ENCODE peak calls at places on chromosomes 2 and 18, in four cellular contexts. P is CD8-positive, alpha-beta T cell; F is AG04450; L is astrocyte. S is an unnamed sample.
A peak's percentile ranks its signal among the peaks of the same experiment; 100 is the strongest.

GRCh38 chr18:75656035-75656434 is 228.5 kb upstream of the SMIM21 start:
- DNase-seq in P (no peak), F (no peak), L (no peak), S (no peak)

GRCh38 chr2:54620948-54621347 is 102.5 kb upstream of the EML6 start:
- DNase-seq in P (no peak), F (no peak), L (no peak), S (no peak)

GRCh38 chr18:64539852-64540251 is 391.0 kb upstream of the LINC00305 start:
- DNase-seq in P (no peak), F (no peak), L (peak; percentile 0), S (no peak)

GRCh38 chr2:107585851-107586250 is 240.8 kb upstream of the RGPD4 start:
- DNase-seq in P (no peak), F (no peak), L (peak; percentile 55), S (no peak)

GRCh38 chr2:15599994-15600393 is 8.3 kb downstream of the DDX1 start:
- DNase-seq in P (no peak), F (no peak), L (no peak), S (no peak)

GRCh38 chr2:95303191-95303914 is 6.2 kb downstream of the KCNIP3 start:
- DNase-seq in P (no peak), F (no peak), L (no peak), S (no peak)

GRCh38 chr2:109238580-109238979 is 109.6 kb downstream of the SH3RF3 start:
- DNase-seq in P (peak; percentile 34), F (peak; percentile 74), L (peak; percentile 57), S (no peak)

GRCh38 chr18:12287131-12287681 is 20.8 kb upstream of the TUBB6 start:
- DNase-seq in P (no peak), F (no peak), L (no peak), S (no peak)

GRCh38 chr2:69605332-69605731 is 38.2 kb downstream of the AAK1 start:
- DNase-seq in P (no peak), F (no peak), L (no peak), S (no peak)

GRCh38 chr2:75003276-75003675 is 44.8 kb downstream of the POLE4 start:
- DNase-seq in P (no peak), F (no peak), L (peak; percentile 7), S (no peak)

GRCh38 chr18:22974707-22975106 is 41.6 kb downstream of the RBBP8 start:
- DNase-seq in P (no peak), F (no peak), L (no peak), S (peak; percentile 80)

GRCh38 chr2:41877114-41877513 is 170.7 kb upstream of the PKDCC start:
- DNase-seq in P (no peak), F (no peak), L (no peak), S (no peak)
- TF ChIP-seq CTCF in P (no peak), F (no peak), L (no peak), S (no peak)

GRCh38 chr18:54948350-54948837 is 10.9 kb downstream of the CCDC68 start:
- DNase-seq in P (no peak), F (no peak), L (no peak), S (no peak)

GRCh38 chr18:54942569-54942968 is 16.7 kb downstream of the CCDC68 start:
- DNase-seq in P (no peak), F (no peak), L (no peak), S (no peak)

GRCh38 chr18:54947115-54947514 is 12.1 kb downstream of the CCDC68 start:
- DNase-seq in P (no peak), F (no peak), L (no peak), S (no peak)

GRCh38 chr18:54946149-54946581 is 13.1 kb downstream of the CCDC68 start:
- DNase-seq in P (no peak), F (no peak), L (peak; percentile 26), S (no peak)

GRCh38 chr18:54945726-54946125 is 13.5 kb downstream of the CCDC68 start:
- DNase-seq in P (no peak), F (no peak), L (no peak), S (no peak)
- H3K4me3 ChIP-seq in P (peak overlapping the region; percentile 70), F (peak overlapping the region; percentile 60), L (no peak overlapping the region), S (no peak overlapping the region)

DNA sequence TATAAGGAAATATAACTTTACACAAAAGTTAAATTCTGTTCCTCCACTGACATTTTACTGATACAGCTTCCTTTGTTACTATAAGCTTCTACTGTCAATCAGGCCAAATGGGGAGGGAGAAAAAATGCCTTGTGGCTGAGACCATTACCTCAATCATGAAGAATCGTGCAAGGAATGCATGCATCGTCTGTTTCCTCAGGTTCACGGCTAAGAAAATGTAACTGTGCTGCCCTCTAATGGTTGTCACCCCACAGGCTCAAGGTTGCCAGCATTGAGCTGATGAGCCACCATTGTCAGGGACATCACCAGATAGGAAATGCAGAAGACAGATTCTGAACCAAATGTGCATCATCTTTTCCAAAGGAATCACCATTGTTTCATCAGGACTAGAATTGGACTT is 426.9 kb downstream of the CDH2 start:
- DNase-seq in P (no peak), F (no peak), L (peak; percentile 86), S (peak; percentile 68)
- TF ChIP-seq CTCF in P (no peak), F (peak; percentile 26), L (peak; percentile 92), S (peak; percentile 91)

GRCh38 chr2:119638891-119639539 is 40.0 kb upstream of the TMEM177 start:
- DNase-seq in P (no peak), F (no peak), L (peak; percentile 37), S (no peak)

GRCh38 chr2:119645173-119645846 is 33.7 kb upstream of the TMEM177 start:
- DNase-seq in P (no peak), F (no peak), L (peak; percentile 86), S (no peak)

GRCh38 chr2:119644186-119644585 is 34.8 kb upstream of the TMEM177 start:
- DNase-seq in P (no peak), F (no peak), L (peak; percentile 58), S (no peak)

GRCh38 chr2:119638246-119638645 is 40.8 kb upstream of the TMEM177 start:
- DNase-seq in P (no peak), F (no peak), L (no peak), S (no peak)

DNA sequence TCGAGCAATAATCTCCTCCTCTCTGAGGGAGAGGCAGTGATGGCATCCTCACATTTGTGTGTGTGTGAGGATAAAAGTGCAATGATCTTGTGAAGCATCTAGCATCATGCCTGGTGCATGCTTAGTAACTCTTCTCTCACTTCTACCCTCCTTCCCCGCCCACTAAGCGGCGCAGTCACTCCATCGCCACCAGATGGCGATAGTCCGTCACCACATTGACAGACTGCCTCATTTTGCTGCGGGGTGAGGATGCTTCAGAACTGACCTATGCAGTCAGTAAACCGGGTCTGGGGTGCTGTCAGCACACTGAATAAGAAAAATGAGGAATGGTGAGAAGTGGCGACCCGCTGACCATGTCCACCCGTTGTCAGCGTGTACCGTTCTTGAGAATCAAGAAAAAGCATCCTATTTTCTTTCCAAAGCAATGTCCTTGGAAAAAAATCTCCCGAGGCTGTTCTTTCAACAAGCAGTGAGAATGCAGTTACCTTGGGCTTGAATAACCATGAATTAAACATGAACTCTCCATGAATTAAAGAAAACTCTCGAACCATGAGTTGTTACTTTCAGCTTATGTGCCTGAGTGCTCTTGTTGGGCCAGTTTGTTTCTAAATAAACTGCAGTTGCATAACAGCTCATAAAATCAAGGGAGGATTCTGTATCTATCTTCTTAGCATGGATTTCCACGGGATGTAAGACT is 37.3 kb upstream of the TMEM177 start:
- DNase-seq in P (peak; percentile 62), F (peak; percentile 37), L (peak; percentile 41), S (peak; percentile 19)
- H3K4me3 ChIP-seq in P (no peak overlapping the region), F (no peak overlapping the region), L (no peak overlapping the region), S (no peak overlapping the region)

GRCh38 chr2:11022874-11023273 is 111.1 kb downstream of the KCNF1 start:
- DNase-seq in P (no peak), F (no peak), L (no peak), S (peak; percentile 20)
- TF ChIP-seq CTCF in P (no peak), F (no peak), L (no peak), S (no peak)

GRCh38 chr18:59142274-59142673 is 2.6 kb downstream of the SEC11C start:
- DNase-seq in P (no peak), F (no peak), L (no peak), S (no peak)
- H3K4me3 ChIP-seq in P (no peak overlapping the region), F (no peak overlapping the region), L (no peak overlapping the region), S (no peak overlapping the region)

DNA sequence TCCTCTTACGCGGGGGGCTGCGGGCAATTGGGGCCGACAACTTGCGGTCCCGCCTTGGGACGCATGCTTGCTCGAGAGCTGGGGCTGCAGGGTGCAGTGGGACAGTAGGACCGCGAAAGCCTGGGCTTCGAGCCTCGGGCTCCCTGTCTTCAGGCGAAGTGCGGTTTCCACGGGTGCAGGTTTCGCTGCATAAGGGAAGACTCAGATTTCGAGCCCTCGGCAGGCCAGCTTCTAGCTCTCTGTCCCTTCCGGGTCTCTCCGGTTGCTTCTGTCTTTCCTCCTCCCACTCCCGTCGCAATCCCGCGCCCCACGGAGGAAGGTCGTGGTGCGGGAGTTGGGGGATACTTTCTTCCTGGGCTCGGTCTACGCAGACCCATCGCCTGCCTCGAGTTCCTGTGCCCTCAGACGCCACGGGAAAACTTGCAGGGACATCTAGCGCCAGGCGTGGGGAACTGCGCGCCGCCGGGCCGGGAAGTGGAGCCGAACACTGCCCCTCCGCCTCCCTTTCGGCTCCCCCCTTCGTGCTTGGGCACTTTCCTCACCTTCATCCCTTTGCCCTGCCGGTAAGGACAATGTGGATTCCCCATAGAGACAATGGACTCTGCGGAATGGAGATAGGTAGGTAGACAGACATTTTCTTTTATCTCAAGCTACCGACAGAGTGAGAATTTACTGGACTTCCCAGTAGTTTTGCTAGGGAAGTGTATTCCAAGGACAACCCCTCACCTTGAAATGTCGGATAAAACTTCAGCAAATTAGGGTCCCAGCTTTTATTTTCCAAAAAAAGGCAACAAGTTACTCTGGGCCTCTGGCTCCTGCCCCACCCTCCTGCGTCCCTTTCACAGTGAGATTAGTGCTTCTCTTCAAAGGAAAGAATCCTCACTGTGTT is 4.2 kb upstream of the HOXD13 start:
- DNase-seq in P (no peak), F (no peak), L (no peak), S (no peak)
- TF ChIP-seq CTCF in P (peak; percentile 23), F (peak; percentile 76), L (peak; percentile 44), S (peak; percentile 72)

DNA sequence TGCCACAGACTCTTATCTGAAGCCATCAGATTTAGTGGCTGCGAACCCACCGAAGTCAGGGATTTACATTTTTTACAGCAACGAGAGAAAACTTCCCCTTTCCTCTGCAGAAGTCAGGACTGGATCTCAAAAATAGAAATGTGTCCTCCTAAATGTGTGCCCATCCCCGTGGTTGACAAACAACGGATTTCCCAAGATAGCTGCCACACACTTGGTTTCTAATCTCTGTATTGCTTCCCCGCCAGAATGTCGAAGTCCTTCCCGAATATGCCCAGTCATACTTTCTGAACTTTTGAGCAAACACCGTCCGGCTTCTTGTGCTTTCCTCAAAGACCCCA is 847 bp upstream of the ADAM23 start:
- DNase-seq in P (no peak), F (no peak), L (no peak), S (no peak)
- H3K4me3 ChIP-seq in P (no peak overlapping the region), F (peak overlapping the region; percentile 62), L (peak overlapping the region; percentile 46), S (no peak overlapping the region)

DNA sequence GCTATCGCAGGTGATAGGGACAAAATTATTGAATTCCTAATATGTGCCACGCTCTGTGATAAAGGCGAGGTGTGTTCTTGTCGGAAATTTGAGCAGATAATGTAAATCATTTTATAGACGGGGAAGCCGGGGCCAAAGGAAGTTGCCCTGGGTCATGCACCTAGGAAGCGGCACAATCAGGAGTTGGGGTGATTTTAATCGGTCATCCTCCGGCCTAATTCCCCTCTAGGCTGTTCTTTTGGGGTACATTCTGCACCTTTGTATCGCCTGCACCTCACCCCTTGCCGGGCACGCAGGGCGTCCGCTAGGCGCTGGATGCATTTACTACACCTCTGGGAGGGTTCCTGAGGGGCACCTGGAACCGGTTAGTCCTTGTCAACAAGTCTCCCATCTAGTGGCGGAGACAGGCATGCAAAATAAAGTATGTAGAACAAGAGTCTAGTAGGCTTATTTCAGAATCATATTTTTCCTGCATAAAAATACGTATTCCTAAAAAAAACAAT is 605 bp upstream of the TEX261 start:
- DNase-seq in P (peak; percentile 51), F (no peak), L (peak; percentile 20), S (no peak)
- TF ChIP-seq CTCF in P (peak; percentile 34), F (peak; percentile 38), L (peak; percentile 25), S (peak; percentile 56)